ENCODE peak calls at places on chromosomes 1 and 21, in ten cellular contexts. T, U, I, C, G, O, N, X, D and Y are unnamed samples.

GRCh38 chr1:119648620-119649004 is 546 bp upstream of the ZNF697 start:
- DNase-seq in D (no peak), T (no peak), N (no peak), G (no peak), X (no peak), C (no peak), O (no peak), U (no peak), I (no peak), Y (no peak)

GRCh38 chr1:68963353-68963752 is 466.5 kb upstream of the DEPDC1 start:
- DNase-seq in T (no peak), N (no peak), I (peak; percentile 48), O (no peak), U (no peak), C (no peak), D (no peak), G (no peak), X (no peak), Y (no peak)

GRCh38 chr1:78673120-78673519 is 23.5 kb downstream of the IFI44 start:
- DNase-seq in X (no peak), D (no peak), T (no peak), U (peak; percentile 39), I (no peak), N (no peak), G (no peak), O (no peak), C (no peak), Y (no peak)

GRCh38 chr21:41170442-41170841 is 2.5 kb downstream of the BACE2 start:
- DNase-seq in X (peak; percentile 22), U (peak; percentile 64), C (peak; percentile 44), O (peak; percentile 45), G (no peak), D (no peak), N (peak; percentile 57), I (peak; percentile 40), T (peak; percentile 34), Y (peak; percentile 73)

GRCh38 chr1:35717911-35718476 is 690 bp downstream of the C1orf216 start:
- DNase-seq in I (peak; percentile 77), T (peak; percentile 63), N (peak; percentile 44), D (peak; percentile 81), O (peak; percentile 66), G (peak; percentile 35), C (peak; percentile 47), U (peak; percentile 41), X (no peak), Y (peak; percentile 78)

GRCh38 chr1:172699111-172699510 is 40.2 kb downstream of the FASLG start:
- DNase-seq in O (no peak), U (no peak), D (no peak), T (peak; percentile 65), C (no peak), N (no peak), I (peak; percentile 73), G (no peak), X (no peak), Y (peak; percentile 63)

GRCh38 chr1:205568469-205569361 is 63.1 kb downstream of the ELK4 start:
- DNase-seq in T (no peak), O (no peak), X (no peak), D (no peak), I (peak; percentile 6), U (peak; percentile 42), N (no peak), G (no peak), C (no peak), Y (no peak)

GRCh38 chr1:184289825-184290550 is 96.8 kb upstream of the C1orf21 start:
- DNase-seq in C (no peak), N (no peak), T (no peak), G (no peak), X (peak; percentile 75), O (no peak), I (no peak), U (peak; percentile 30), D (no peak), Y (no peak)

DNA sequence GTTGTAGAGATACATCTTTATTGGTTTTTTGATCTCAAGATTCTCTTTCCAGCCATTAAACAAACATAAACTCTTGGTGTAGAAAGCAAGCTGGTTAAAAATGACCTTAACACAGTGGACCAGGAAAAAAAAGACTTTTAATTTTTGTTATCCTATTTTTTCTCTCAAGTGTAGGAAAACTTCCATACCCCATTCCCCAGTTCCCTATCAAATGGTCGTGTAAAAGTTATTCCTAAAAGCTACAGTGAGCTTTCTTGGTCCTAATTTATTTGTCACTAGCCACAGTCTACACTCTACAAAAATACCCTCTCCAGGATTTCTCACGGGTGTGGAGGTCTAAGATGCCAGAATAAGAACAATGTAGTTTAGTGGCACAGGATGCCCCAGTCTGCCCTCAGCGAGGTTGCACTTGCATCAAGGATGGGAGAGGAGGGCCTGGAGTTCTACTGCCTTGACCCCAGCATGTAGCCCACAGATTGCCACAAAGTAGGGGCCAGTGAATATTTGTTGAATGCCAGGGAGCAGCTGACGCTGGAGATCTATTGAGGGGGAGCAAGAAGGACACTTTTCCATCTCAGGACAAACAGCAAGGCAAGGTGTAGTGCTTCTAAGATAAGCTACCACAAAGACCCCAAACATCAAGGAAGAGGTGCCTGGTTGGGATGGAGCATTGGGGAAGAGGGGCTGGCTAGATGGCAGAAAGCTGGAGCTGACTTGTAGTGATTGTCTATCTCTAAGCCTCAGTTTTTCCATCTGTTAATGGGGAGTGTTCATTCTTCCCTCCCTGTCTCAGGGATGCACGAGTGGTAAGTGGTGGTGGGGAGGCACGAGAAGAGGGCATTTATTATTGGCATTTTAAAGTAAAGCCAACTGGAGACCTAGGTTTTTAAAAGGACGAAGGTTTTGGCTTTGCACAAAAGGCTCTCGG is 1.8 kb downstream of the MYCL start:
- DNase-seq in I (no peak), D (no peak), O (no peak), T (no peak), C (no peak), U (no peak), X (no peak), N (no peak), G (no peak), Y (no peak)
- H3K4me3 ChIP-seq in I (no peak overlapping the region), D (no peak overlapping the region), O (no peak overlapping the region), T (no peak overlapping the region), C (no peak overlapping the region), U (peak overlapping the region; percentile 82), X (no peak overlapping the region), N (no peak overlapping the region), G (no peak overlapping the region), Y (no peak overlapping the region)

DNA sequence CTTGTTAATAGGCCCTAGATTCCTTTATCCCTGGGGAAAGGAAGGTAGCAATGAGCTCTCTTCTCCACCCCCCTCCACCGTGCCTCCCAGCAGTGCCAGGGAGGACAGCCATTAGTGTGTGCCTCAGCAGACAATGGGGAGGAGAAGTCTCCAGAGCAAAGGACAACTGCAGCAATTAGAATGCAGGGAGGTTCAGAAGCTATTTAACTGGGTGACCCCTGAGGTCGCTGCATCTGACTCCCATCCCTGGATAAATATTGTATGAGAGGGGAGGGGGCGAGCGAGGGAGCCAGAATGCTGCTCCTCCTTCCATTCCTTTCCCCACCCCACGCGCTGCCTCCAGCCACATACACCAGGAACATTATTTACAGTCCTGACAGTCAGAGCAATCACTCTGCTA is 59.0 kb downstream of the ERI3 start:
- DNase-seq in O (no peak), T (no peak), D (no peak), I (no peak), X (no peak), G (no peak), U (no peak), C (no peak), N (no peak), Y (no peak)
- H3K36me3 ChIP-seq in O (no peaks in the 10 kb centered on the region), T (peaks cover 25% of the 10 kb centered on the region), D (peaks cover 44% of the 10 kb centered on the region), I (peaks cover 6% of the 10 kb centered on the region), X (peaks cover 28% of the 10 kb centered on the region), G (no peaks in the 10 kb centered on the region), U (no peaks in the 10 kb centered on the region), C (peaks cover 36% of the 10 kb centered on the region), N (no peaks in the 10 kb centered on the region), Y (peaks cover 57% of the 10 kb centered on the region)

GRCh38 chr1:163186910-163187309 is 15.8 kb downstream of the RGS5 start:
- DNase-seq in I (no peak), U (no peak), N (no peak), T (no peak), D (no peak), G (no peak), X (no peak), C (no peak), O (no peak), Y (no peak)

GRCh38 chr1:163187849-163188248 is 14.9 kb downstream of the RGS5 start:
- DNase-seq in U (no peak), D (no peak), X (no peak), N (no peak), I (no peak), C (no peak), G (no peak), T (no peak), O (no peak), Y (no peak)

GRCh38 chr1:163195728-163196448 is 6.8 kb downstream of the RGS5 start:
- DNase-seq in O (no peak), C (no peak), U (no peak), D (no peak), I (peak; percentile 75), G (no peak), N (peak; percentile 32), X (no peak), T (peak; percentile 67), Y (no peak)

GRCh38 chr1:163188947-163189346 is 13.8 kb downstream of the RGS5 start:
- DNase-seq in U (no peak), D (no peak), C (no peak), G (no peak), T (no peak), O (no peak), X (no peak), N (no peak), I (no peak), Y (no peak)

GRCh38 chr1:163191301-163191700 is 11.4 kb downstream of the RGS5 start:
- DNase-seq in U (no peak), X (peak; percentile 8), N (no peak), G (no peak), O (no peak), D (no peak), C (no peak), T (no peak), I (no peak), Y (no peak)
- TF ChIP-seq CTCF in U (no peak), X (no peak), N (no peak), G (no peak), O (no peak), D (no peak), C (no peak), T (no peak), I (no peak), Y (no peak)

GRCh38 chr21:14600569-14601308 is 54.6 kb upstream of the SAMSN1 start:
- DNase-seq in T (no peak), N (no peak), U (no peak), G (no peak), X (no peak), I (no peak), O (no peak), C (no peak), D (no peak), Y (no peak)

GRCh38 chr21:14598065-14598464 is 52.0 kb upstream of the SAMSN1 start:
- DNase-seq in I (no peak), X (no peak), G (no peak), D (no peak), T (no peak), C (no peak), N (no peak), O (no peak), U (no peak), Y (no peak)

GRCh38 chr21:14607262-14607661 is 61.1 kb upstream of the SAMSN1 start:
- DNase-seq in T (no peak), U (no peak), C (no peak), D (no peak), G (no peak), O (no peak), N (no peak), X (no peak), I (no peak), Y (no peak)

GRCh38 chr21:14603202-14603601 is 57.1 kb upstream of the SAMSN1 start:
- DNase-seq in I (peak; percentile 60), O (no peak), U (no peak), T (peak; percentile 13), G (no peak), N (no peak), X (no peak), D (no peak), C (no peak), Y (no peak)

GRCh38 chr21:14602418-14602987 is 56.4 kb upstream of the SAMSN1 start:
- DNase-seq in I (no peak), C (no peak), D (no peak), O (no peak), G (no peak), U (no peak), T (no peak), N (no peak), X (peak; percentile 8), Y (no peak)
- H3K4me3 ChIP-seq in I (no peak overlapping the region), C (no peak overlapping the region), D (no peak overlapping the region), O (no peak overlapping the region), G (no peak overlapping the region), U (no peak overlapping the region), T (no peak overlapping the region), N (no peak overlapping the region), X (no peak overlapping the region), Y (no peak overlapping the region)